ENCODE peak calls at places on chromosomes 4 and X, in four cellular contexts. N is RWPE1; G is CD4-positive, alpha-beta memory T cell; C is NAMALWA. V is an unnamed sample.

GRCh38 chr4:64230709-64231310 is 178.4 kb downstream of the TECRL start:
- DNase-seq in G (no peak), N (no peak), C (no peak), V (no peak)

GRCh38 chr4:5142726-5143125 is 91.4 kb downstream of the STK32B start:
- DNase-seq in G (no peak), C (peak), N (no peak), V (no peak)

GRCh38 chrX:65528705-65529340 is 5.8 kb downstream of the LAS1L start:
- DNase-seq in N (peak), G (peak), C (peak), V (no peak)

GRCh38 chr4:72319596-72319995 is 249.4 kb downstream of the ADAMTS3 start:
- DNase-seq in G (no peak), C (no peak), N (peak), V (no peak)

GRCh38 chrX:21705215-21705614 is 47.1 kb upstream of the KLHL34 start:
- DNase-seq in C (no peak), G (no peak), N (no peak), V (no peak)

GRCh38 chrX:110741213-110741796 is 54.3 kb downstream of the CHRDL1 start:
- DNase-seq in N (peak), C (no peak), G (no peak), V (peak)

GRCh38 chr4:141131738-141132688 is 1.3 kb downstream of the RNF150 start:
- DNase-seq in N (no peak), G (no peak), C (no peak), V (no peak)

GRCh38 chr4:41611881-41612871 is 74.2 kb downstream of the LIMCH1 start:
- DNase-seq in G (no peak), C (no peak), N (peak), V (no peak)

GRCh38 chrX:74231625-74232024 is 72.4 kb upstream of the ZCCHC13 start:
- DNase-seq in C (no peak), N (no peak), G (no peak), V (no peak)

GRCh38 chrX:69987691-69988090 is 62.0 kb downstream of the AWAT2 start:
- DNase-seq in C (no peak), G (no peak), N (no peak), V (no peak)

GRCh38 chr4:1948892-1949436 is 59.8 kb downstream of the NELFA start:
- DNase-seq in G (no peak), C (no peak), N (no peak), V (no peak)

GRCh38 chr4:109094061-109094460 is 208.4 kb downstream of the COL25A1 start:
- DNase-seq in N (no peak), C (no peak), G (no peak), V (no peak)

GRCh38 chr4:101258782-101259353 is 88.5 kb downstream of the PPP3CA start:
- DNase-seq in C (no peak), G (no peak), N (no peak), V (no peak)

GRCh38 chr4:19776021-19776459 is 475.7 kb upstream of the SLIT2 start:
- DNase-seq in N (peak), G (no peak), C (no peak), V (peak)

GRCh38 chr4:16865897-16866283 is 32.6 kb downstream of the LDB2 start:
- DNase-seq in N (no peak), G (no peak), C (no peak), V (no peak)

GRCh38 chrX:23465105-23465791 is 130.6 kb downstream of the PTCHD1 start:
- DNase-seq in N (no peak), C (no peak), G (no peak), V (no peak)

GRCh38 chr4:31089815-31090214 is 369.6 kb downstream of the PCDH7 start:
- DNase-seq in N (peak), C (no peak), G (no peak), V (peak)

GRCh38 chrX:8245411-8245810 is 74.3 kb upstream of the VCX2 start:
- DNase-seq in N (no peak), G (no peak), C (no peak), V (peak)

V was measured in NCI-H226.